ENCODE peak calls at places on chromosomes 12 and 14, in four cellular contexts. D is naive thymus-derived CD4-positive, alpha-beta T cell; L is A549; J is BE2C. U is an unnamed sample.

GRCh38 chr14:53399057-53399456 is 245.9 kb upstream of the DDHD1 start:
- DNase-seq in J (no peak), L (peak; percentile 35), D (no peak), U (no peak)

GRCh38 chr12:9928607-9929006 is 3.6 kb downstream of the CLEC2A start:
- DNase-seq in D (no peak), L (no peak), J (no peak), U (no peak)

GRCh38 chr12:98758331-98758730 is 113.2 kb downstream of the APAF1 start:
- DNase-seq in J (no peak), D (no peak), L (no peak), U (no peak)

GRCh38 chr14:89614009-89614691 is 197.1 kb upstream of the FOXN3 start:
- DNase-seq in J (no peak), D (no peak), L (no peak), U (no peak)

GRCh38 chr14:32756775-32757174 is 181.9 kb upstream of the NPAS3 start:
- DNase-seq in D (no peak), J (no peak), L (no peak), U (no peak)

GRCh38 chr12:14664434-14665023 is 31.9 kb downstream of the GUCY2C start:
- DNase-seq in D (peak; percentile 38), J (peak; percentile 25), L (peak; percentile 8), U (peak; percentile 21)

GRCh38 chr14:78240567-78240966 is 70.4 kb downstream of the NRXN3 start:
- DNase-seq in J (no peak), L (no peak), D (no peak), U (no peak)

GRCh38 chr14:67935371-67935770 is 115.8 kb downstream of the RAD51B start:
- DNase-seq in J (no peak), L (no peak), D (no peak), U (no peak)

GRCh38 chr14:90111895-90112534 is 50.2 kb downstream of the KCNK13 start:
- DNase-seq in J (no peak), D (no peak), L (peak; percentile 24), U (no peak)

GRCh38 chr14:87133073-87133815 is 859.7 kb downstream of the GALC start:
- DNase-seq in J (no peak), L (no peak), D (no peak), U (no peak)

GRCh38 chr12:70196732-70197361 is 46.4 kb upstream of the CNOT2 start:
- DNase-seq in D (no peak), L (no peak), J (no peak), U (no peak)

GRCh38 chr12:67484788-67485480 is 163.6 kb upstream of the DYRK2 start:
- DNase-seq in L (no peak), D (peak; percentile 28), J (no peak), U (no peak)

GRCh38 chr14:38143651-38144505 is 63.8 kb upstream of the SSTR1 start:
- DNase-seq in D (no peak), L (no peak), J (no peak), U (no peak)

GRCh38 chr14:86038401-86038985 is 508.5 kb downstream of the FLRT2 start:
- DNase-seq in J (peak; percentile 60), D (peak; percentile 20), L (peak; percentile 9), U (peak; percentile 61)

GRCh38 chr12:14390449-14390848 is 25.0 kb downstream of the ATF7IP start:
- DNase-seq in L (no peak), J (no peak), D (no peak), U (no peak)

GRCh38 chr12:76402259-76402658 is 54.0 kb upstream of the BBS10 start:
- DNase-seq in L (no peak), D (no peak), J (peak; percentile 47), U (no peak)

GRCh38 chr14:75851574-75851866 is 130.3 kb downstream of the TGFB3 start:
- DNase-seq in D (no peak), L (no peak), J (no peak), U (no peak)

GRCh38 chr14:99137913-99138571 is 134.0 kb downstream of the BCL11B start:
- DNase-seq in J (no peak), L (peak; percentile 27), D (no peak), U (no peak)

GRCh38 chr12:58104443-58104842 is 163.1 kb downstream of the ATP23 start:
- DNase-seq in L (no peak), D (no peak), J (no peak), U (no peak)

GRCh38 chr12:48001426-48002178 is 2.7 kb downstream of the COL2A1 start:
- DNase-seq in J (peak; percentile 58), L (peak; percentile 75), D (no peak), U (peak; percentile 73)

GRCh38 chr14:103896578-103896977 is 31.7 kb upstream of the TDRD9 start:
- DNase-seq in L (no peak), D (no peak), J (no peak), U (no peak)

GRCh38 chr12:46134205-46134811 is 134.5 kb downstream of the SLC38A1 start:
- DNase-seq in J (no peak), D (no peak), L (no peak), U (no peak)

GRCh38 chr12:62128186-62128965 is 131.8 kb upstream of the USP15 start:
- DNase-seq in L (no peak), J (no peak), D (no peak), U (no peak)

GRCh38 chr14:33343016-33343415 is 404.3 kb downstream of the NPAS3 start:
- DNase-seq in J (no peak), L (no peak), D (no peak), U (no peak)

GRCh38 chr14:104844306-104845032 is 20.6 kb upstream of the CEP170B start:
- DNase-seq in J (peak; percentile 12), L (no peak), D (no peak), U (no peak)

GRCh38 chr12:71216725-71217579 is 59.2 kb upstream of the TSPAN8 start:
- DNase-seq in L (peak; percentile 5), D (no peak), J (peak; percentile 60), U (no peak)

GRCh38 chr12:129161511-129161910 is 308.2 kb downstream of the GLT1D1 start:
- DNase-seq in L (no peak), D (no peak), J (no peak), U (no peak)

GRCh38 chr12:125110641-125111360 is 45.6 kb downstream of the AACS start:
- DNase-seq in J (no peak), D (no peak), L (no peak), U (no peak)

GRCh38 chr12:52795694-52796428 is at the start of gene KRT3:
- DNase-seq in L (no peak), D (no peak), J (no peak), U (no peak)

DNA sequence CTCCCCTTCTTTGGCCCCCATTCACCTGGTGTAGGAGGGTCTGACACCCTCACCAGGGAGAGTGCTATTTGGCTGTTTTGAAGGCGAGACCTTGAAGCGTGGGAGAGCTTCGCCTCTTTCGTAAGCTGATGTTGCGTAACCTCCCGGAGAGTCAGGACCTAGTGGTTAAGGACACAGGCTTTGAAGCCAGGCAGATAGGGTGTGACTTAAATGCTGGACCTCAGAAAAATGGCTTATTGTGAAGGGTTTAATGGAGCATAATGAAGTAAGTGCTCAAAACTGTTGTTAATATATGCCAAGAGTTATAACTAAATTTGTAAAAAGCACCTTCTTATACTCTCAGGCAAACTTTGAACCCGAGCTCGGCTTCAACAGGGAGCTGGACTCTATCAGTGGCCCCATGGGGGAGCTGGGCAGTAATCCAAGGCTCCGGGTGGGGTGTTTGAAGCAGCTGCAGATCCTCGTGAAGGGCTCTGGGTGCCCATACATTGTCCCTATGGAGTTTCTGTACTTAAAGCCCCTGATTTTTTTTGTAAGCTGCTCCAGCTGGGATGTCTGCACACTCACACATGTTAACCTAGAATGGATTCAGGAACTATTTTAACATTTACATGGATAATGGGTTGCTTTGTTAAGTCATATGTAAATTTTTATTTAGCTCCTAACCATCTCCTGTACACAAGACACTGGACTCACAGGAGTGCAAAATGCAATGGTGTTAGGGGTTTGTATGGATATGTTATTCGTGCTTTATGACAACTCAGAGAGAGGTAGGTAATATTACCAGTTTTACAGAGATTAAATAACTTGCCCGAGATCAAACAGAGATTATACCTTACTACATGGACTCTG is 26.0 kb downstream of the PPFIBP1 start:
- DNase-seq in D (no peak), L (peak; percentile 71), J (peak; percentile 58), U (peak; percentile 78)
- H3K4me3 ChIP-seq in D (no peak overlapping the region), L (peak overlapping the region; percentile 30), J (no peak overlapping the region), U (no peak overlapping the region)

GRCh38 chr12:120368789-120369475 is at the start of gene MSI1:
- DNase-seq in J (no peak), D (no peak), L (no peak), U (peak; percentile 74)
- H3K4me3 ChIP-seq in J (peak within 1 kb of the TSS; percentile 38), D (no peak within 1 kb of the TSS), L (peak within 1 kb of the TSS; percentile 53), U (peak within 1 kb of the TSS; percentile 46)

GRCh38 chr12:88866881-88867280 is 286.6 kb upstream of the KITLG start:
- DNase-seq in J (no peak), D (no peak), L (no peak), U (no peak)
- H3K4me3 ChIP-seq in J (no peak overlapping the region), D (no peak overlapping the region), L (no peak overlapping the region), U (no peak overlapping the region)

GRCh38 chr12:27497446-27497845 is 26.6 kb upstream of the PPFIBP1 start:
- DNase-seq in J (no peak), L (no peak), D (no peak), U (no peak)
- H3K4me3 ChIP-seq in J (no peak overlapping the region), L (no peak overlapping the region), D (no peak overlapping the region), U (no peak overlapping the region)

GRCh38 chr14:41607119-41607785 is 576 bp downstream of the LRFN5 start:
- DNase-seq in J (no peak), D (no peak), L (no peak), U (no peak)

GRCh38 chr14:41606249-41607118 is at the start of gene LRFN5:
- DNase-seq in J (peak; percentile 5), L (no peak), D (no peak), U (peak; percentile 71)

GRCh38 chr14:41605550-41606248 is 977 bp upstream of the LRFN5 start:
- DNase-seq in J (no peak), L (no peak), D (no peak), U (peak; percentile 66)

GRCh38 chr14:41607966-41608663 is 1.4 kb downstream of the LRFN5 start:
- DNase-seq in J (no peak), D (no peak), L (no peak), U (peak; percentile 30)

GRCh38 chr14:41604793-41605534 is 1.7 kb upstream of the LRFN5 start:
- DNase-seq in J (peak; percentile 4), D (no peak), L (no peak), U (peak; percentile 80)
- H3K4me3 ChIP-seq in J (no peak overlapping the region), D (no peak overlapping the region), L (no peak overlapping the region), U (peak overlapping the region; percentile 51)

DNA sequence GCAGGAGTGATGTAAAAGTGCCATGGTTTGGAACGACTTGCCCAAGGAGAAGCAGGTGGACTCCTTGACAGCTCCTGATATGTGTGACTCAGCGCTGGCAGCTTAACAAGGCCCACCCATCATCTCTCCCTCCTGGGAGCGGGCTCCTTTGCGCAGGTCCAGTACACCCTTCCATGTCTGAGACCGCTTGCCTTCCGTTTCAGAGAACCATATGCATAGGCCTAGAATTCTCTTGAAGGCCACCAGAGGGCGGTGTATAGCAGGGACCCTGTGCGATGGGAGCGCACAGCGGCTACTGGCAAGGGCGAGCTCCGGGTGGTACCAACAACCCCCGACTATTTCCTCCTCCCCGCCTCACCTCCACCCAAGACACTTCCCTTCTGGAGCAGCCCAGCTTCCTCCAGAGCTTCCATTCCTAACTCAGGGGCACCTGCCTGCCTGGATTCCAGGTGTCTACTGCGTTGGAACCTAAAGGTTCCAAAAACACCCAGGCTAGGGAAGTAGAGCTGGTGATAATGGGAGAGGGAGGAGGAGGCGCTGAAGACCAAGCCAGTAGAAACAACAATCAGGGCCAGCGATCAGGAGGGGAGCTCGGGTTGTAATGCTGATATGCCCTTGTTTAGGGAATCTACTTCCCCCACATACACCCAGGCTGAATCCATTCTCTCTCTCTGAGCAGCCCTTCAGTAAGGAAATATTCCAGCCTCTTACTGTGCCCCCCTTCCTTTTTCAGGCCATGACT is 6.2 kb downstream of the DHH start:
- DNase-seq in L (peak; percentile 89), D (peak; percentile 73), J (peak; percentile 86), U (peak; percentile 89)
- H3K4me3 ChIP-seq in L (no peak overlapping the region), D (no peak overlapping the region), J (peak overlapping the region; percentile 43), U (no peak overlapping the region)